ENCODE peak calls at places on chromosome 13, in ten cellular contexts. One of them, this sample, is unnamed.

GRCh38 chr13:48294670-48295069 is 8.9 kb upstream of the RB1 start:
- DNase-seq in thoracic aorta: no peak
- DNase-seq in tibial artery: no peak
- DNase-seq in Peyer's patch: no peak
- DNase-seq in endodermal cell: no peak
- DNase-seq in upper lobe of right lung: no peak
- DNase-seq in IMR-90: no peak
- DNase-seq in uterus: no peak
- DNase-seq in stomach: no peak
- DNase-seq in HepG2: peak
- DNase-seq in this sample: no peak

GRCh38 chr13:101211261-101211660 is 205.0 kb downstream of the NALCN start:
- DNase-seq in thoracic aorta: no peak
- DNase-seq in tibial artery: no peak
- DNase-seq in Peyer's patch: no peak
- DNase-seq in endodermal cell: no peak
- DNase-seq in upper lobe of right lung: no peak
- DNase-seq in IMR-90: peak
- DNase-seq in uterus: no peak
- DNase-seq in stomach: no peak
- DNase-seq in HepG2: no peak
- DNase-seq in this sample: no peak

GRCh38 chr13:74452176-74452575 is 318.0 kb upstream of the KLF12 start:
- DNase-seq in thoracic aorta: no peak
- DNase-seq in tibial artery: no peak
- DNase-seq in Peyer's patch: no peak
- DNase-seq in endodermal cell: no peak
- DNase-seq in upper lobe of right lung: no peak
- DNase-seq in IMR-90: peak
- DNase-seq in uterus: no peak
- DNase-seq in stomach: no peak
- DNase-seq in HepG2: no peak
- DNase-seq in this sample: no peak

GRCh38 chr13:35392768-35393167 is 83.7 kb downstream of the MAB21L1 start:
- DNase-seq in thoracic aorta: no peak
- DNase-seq in tibial artery: no peak
- DNase-seq in Peyer's patch: no peak
- DNase-seq in endodermal cell: no peak
- DNase-seq in upper lobe of right lung: no peak
- DNase-seq in IMR-90: no peak
- DNase-seq in uterus: no peak
- DNase-seq in stomach: no peak
- DNase-seq in HepG2: no peak
- DNase-seq in this sample: no peak

GRCh38 chr13:100887729-100888151 is 213.1 kb upstream of the TMTC4 start:
- DNase-seq in thoracic aorta: no peak
- DNase-seq in tibial artery: no peak
- DNase-seq in Peyer's patch: no peak
- DNase-seq in endodermal cell: peak
- DNase-seq in upper lobe of right lung: no peak
- DNase-seq in IMR-90: peak
- DNase-seq in uterus: no peak
- DNase-seq in stomach: no peak
- DNase-seq in HepG2: no peak
- DNase-seq in this sample: no peak

GRCh38 chr13:95530178-95530577 is 22.3 kb upstream of the CLDN10 start:
- DNase-seq in thoracic aorta: no peak
- DNase-seq in tibial artery: no peak
- DNase-seq in Peyer's patch: no peak
- DNase-seq in endodermal cell: no peak
- DNase-seq in upper lobe of right lung: no peak
- DNase-seq in IMR-90: peak
- DNase-seq in uterus: no peak
- DNase-seq in stomach: no peak
- DNase-seq in HepG2: peak
- DNase-seq in this sample: no peak

GRCh38 chr13:21957833-21958232 is 287.0 kb downstream of the FGF9 start:
- DNase-seq in thoracic aorta: no peak
- DNase-seq in tibial artery: no peak
- DNase-seq in Peyer's patch: no peak
- DNase-seq in endodermal cell: no peak
- DNase-seq in upper lobe of right lung: no peak
- DNase-seq in IMR-90: peak
- DNase-seq in uterus: no peak
- DNase-seq in stomach: no peak
- DNase-seq in HepG2: no peak
- DNase-seq in this sample: no peak

GRCh38 chr13:42056146-42056545 is 7.7 kb downstream of the DGKH start:
- DNase-seq in thoracic aorta: no peak
- DNase-seq in tibial artery: no peak
- DNase-seq in Peyer's patch: no peak
- DNase-seq in endodermal cell: no peak
- DNase-seq in upper lobe of right lung: no peak
- DNase-seq in IMR-90: no peak
- DNase-seq in uterus: no peak
- DNase-seq in stomach: no peak
- DNase-seq in HepG2: no peak
- DNase-seq in this sample: no peak

GRCh38 chr13:33262997-33263396 is 22.6 kb downstream of the STARD13 start:
- DNase-seq in thoracic aorta: no peak
- DNase-seq in tibial artery: no peak
- DNase-seq in Peyer's patch: no peak
- DNase-seq in endodermal cell: no peak
- DNase-seq in upper lobe of right lung: no peak
- DNase-seq in IMR-90: no peak
- DNase-seq in uterus: no peak
- DNase-seq in stomach: no peak
- DNase-seq in HepG2: no peak
- DNase-seq in this sample: no peak
- TF ChIP-seq CTCF in thoracic aorta: no peak
- TF ChIP-seq CTCF in tibial artery: no peak
- TF ChIP-seq CTCF in Peyer's patch: no peak
- TF ChIP-seq CTCF in endodermal cell: no peak
- TF ChIP-seq CTCF in upper lobe of right lung: no peak
- TF ChIP-seq CTCF in IMR-90: peak
- TF ChIP-seq CTCF in uterus: no peak
- TF ChIP-seq CTCF in stomach: no peak
- TF ChIP-seq CTCF in HepG2: peak
- TF ChIP-seq CTCF in this sample: no peak

DNA sequence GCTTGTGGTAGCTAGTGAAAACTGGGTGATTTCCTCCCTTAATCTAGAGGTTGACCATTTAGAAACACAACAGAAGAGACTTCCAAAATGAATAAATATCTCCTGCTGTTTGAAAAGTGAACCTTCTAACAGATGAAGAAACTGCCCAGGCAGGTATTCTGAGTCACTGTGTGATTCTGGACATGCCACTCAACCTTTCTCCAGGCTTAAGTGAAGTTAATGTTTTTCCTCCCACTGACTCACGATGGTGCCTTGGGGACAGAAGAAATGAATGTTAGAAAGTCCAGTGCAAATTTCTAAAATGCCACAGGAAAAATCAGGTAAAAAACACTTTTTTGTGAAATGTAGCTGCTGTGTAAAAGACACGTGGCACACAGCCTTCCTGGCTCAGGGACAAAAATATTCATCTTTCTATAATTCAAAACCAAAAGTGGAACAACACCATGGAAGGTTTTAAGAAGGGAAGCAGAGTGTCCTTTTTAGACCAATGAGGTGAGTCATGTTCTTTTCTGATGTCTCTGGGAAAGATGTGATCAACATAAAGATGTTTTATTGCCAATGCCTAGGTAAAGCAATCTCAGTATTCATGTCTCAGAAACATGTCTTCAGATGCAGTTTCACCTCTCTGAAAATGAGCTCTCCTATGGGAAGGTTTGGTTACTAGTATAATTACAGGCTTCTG is 9.1 kb downstream of the UBE2L5 start:
- DNase-seq in thoracic aorta: no peak
- DNase-seq in tibial artery: no peak
- DNase-seq in Peyer's patch: no peak
- DNase-seq in endodermal cell: no peak
- DNase-seq in upper lobe of right lung: no peak
- DNase-seq in IMR-90: peak
- DNase-seq in uterus: no peak
- DNase-seq in stomach: no peak
- DNase-seq in HepG2: no peak
- DNase-seq in this sample: no peak
- H3K4me3 ChIP-seq in thoracic aorta: no peak
- H3K4me3 ChIP-seq in tibial artery: no peak
- H3K4me3 ChIP-seq in Peyer's patch: no peak
- H3K4me3 ChIP-seq in endodermal cell: no peak
- H3K4me3 ChIP-seq in upper lobe of right lung: no peak
- H3K4me3 ChIP-seq in IMR-90: no peak
- H3K4me3 ChIP-seq in uterus: no peak
- H3K4me3 ChIP-seq in stomach: no peak
- H3K4me3 ChIP-seq in HepG2: no peak
- H3K4me3 ChIP-seq in this sample: no peak

GRCh38 chr13:51284339-51284738 is 55.2 kb upstream of the SERPINE3 start:
- DNase-seq in thoracic aorta: no peak
- DNase-seq in tibial artery: no peak
- DNase-seq in Peyer's patch: no peak
- DNase-seq in endodermal cell: peak
- DNase-seq in upper lobe of right lung: no peak
- DNase-seq in IMR-90: no peak
- DNase-seq in uterus: no peak
- DNase-seq in stomach: no peak
- DNase-seq in HepG2: no peak
- DNase-seq in this sample: no peak
- H3K27ac ChIP-seq in thoracic aorta: no peak
- H3K27ac ChIP-seq in tibial artery: no peak
- H3K27ac ChIP-seq in Peyer's patch: no peak
- H3K27ac ChIP-seq in endodermal cell: no peak
- H3K27ac ChIP-seq in upper lobe of right lung: no peak
- H3K27ac ChIP-seq in IMR-90: no peak
- H3K27ac ChIP-seq in uterus: no peak
- H3K27ac ChIP-seq in stomach: no peak
- H3K27ac ChIP-seq in HepG2: no peak
- H3K27ac ChIP-seq in this sample: no peak

DNA sequence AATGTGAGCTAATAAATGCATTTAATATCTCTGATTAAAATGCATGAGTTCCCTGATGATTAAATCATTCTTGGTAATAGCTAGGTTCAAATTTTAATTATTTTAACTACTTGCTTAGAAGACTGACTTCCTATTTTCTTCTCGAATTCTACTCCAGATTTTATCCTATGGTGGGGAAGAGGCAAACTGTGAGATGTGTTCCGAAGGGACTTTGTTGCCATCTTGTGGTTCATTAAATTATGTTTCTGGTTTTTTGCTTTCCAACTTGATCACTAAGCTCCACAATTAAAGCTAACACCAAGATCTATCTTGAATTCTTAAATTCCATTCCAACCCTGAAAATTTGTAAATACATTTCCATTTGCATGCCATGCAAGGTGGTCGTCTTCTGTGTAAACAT is 538.4 kb upstream of the PCDH20 start:
- DNase-seq in thoracic aorta: no peak
- DNase-seq in tibial artery: no peak
- DNase-seq in Peyer's patch: no peak
- DNase-seq in endodermal cell: no peak
- DNase-seq in upper lobe of right lung: no peak
- DNase-seq in IMR-90: peak
- DNase-seq in uterus: no peak
- DNase-seq in stomach: no peak
- DNase-seq in HepG2: peak
- DNase-seq in this sample: no peak
- TF ChIP-seq CTCF in thoracic aorta: peak
- TF ChIP-seq CTCF in tibial artery: no peak
- TF ChIP-seq CTCF in Peyer's patch: no peak
- TF ChIP-seq CTCF in endodermal cell: peak
- TF ChIP-seq CTCF in upper lobe of right lung: peak
- TF ChIP-seq CTCF in IMR-90: no peak
- TF ChIP-seq CTCF in uterus: no peak
- TF ChIP-seq CTCF in stomach: no peak
- TF ChIP-seq CTCF in HepG2: peak
- TF ChIP-seq CTCF in this sample: peak

GRCh38 chr13:50153401-50153800 is 138.2 kb downstream of the KCNRG start:
- DNase-seq in thoracic aorta: no peak
- DNase-seq in tibial artery: no peak
- DNase-seq in Peyer's patch: no peak
- DNase-seq in endodermal cell: no peak
- DNase-seq in upper lobe of right lung: no peak
- DNase-seq in IMR-90: no peak
- DNase-seq in uterus: no peak
- DNase-seq in stomach: no peak
- DNase-seq in HepG2: no peak
- DNase-seq in this sample: no peak
- H3K4me3 ChIP-seq in thoracic aorta: no peak
- H3K4me3 ChIP-seq in tibial artery: no peak
- H3K4me3 ChIP-seq in Peyer's patch: no peak
- H3K4me3 ChIP-seq in endodermal cell: no peak
- H3K4me3 ChIP-seq in upper lobe of right lung: no peak
- H3K4me3 ChIP-seq in IMR-90: no peak
- H3K4me3 ChIP-seq in uterus: no peak
- H3K4me3 ChIP-seq in stomach: no peak
- H3K4me3 ChIP-seq in HepG2: no peak
- H3K4me3 ChIP-seq in this sample: peak

GRCh38 chr13:113836917-113837553 is 26.8 kb downstream of the GAS6 start:
- DNase-seq in thoracic aorta: no peak
- DNase-seq in tibial artery: peak
- DNase-seq in Peyer's patch: no peak
- DNase-seq in endodermal cell: no peak
- DNase-seq in upper lobe of right lung: no peak
- DNase-seq in IMR-90: peak
- DNase-seq in uterus: peak
- DNase-seq in stomach: peak
- DNase-seq in HepG2: no peak
- DNase-seq in this sample: peak

GRCh38 chr13:113833111-113833830 is 30.6 kb downstream of the GAS6 start:
- DNase-seq in thoracic aorta: no peak
- DNase-seq in tibial artery: no peak
- DNase-seq in Peyer's patch: no peak
- DNase-seq in endodermal cell: no peak
- DNase-seq in upper lobe of right lung: no peak
- DNase-seq in IMR-90: no peak
- DNase-seq in uterus: no peak
- DNase-seq in stomach: no peak
- DNase-seq in HepG2: no peak
- DNase-seq in this sample: no peak

GRCh38 chr13:113832631-113833030 is 31.2 kb downstream of the GAS6 start:
- DNase-seq in thoracic aorta: no peak
- DNase-seq in tibial artery: no peak
- DNase-seq in Peyer's patch: no peak
- DNase-seq in endodermal cell: no peak
- DNase-seq in upper lobe of right lung: no peak
- DNase-seq in IMR-90: no peak
- DNase-seq in uterus: no peak
- DNase-seq in stomach: no peak
- DNase-seq in HepG2: no peak
- DNase-seq in this sample: no peak

GRCh38 chr13:113835461-113836274 is 28.2 kb downstream of the GAS6 start:
- DNase-seq in thoracic aorta: no peak
- DNase-seq in tibial artery: no peak
- DNase-seq in Peyer's patch: no peak
- DNase-seq in endodermal cell: no peak
- DNase-seq in upper lobe of right lung: no peak
- DNase-seq in IMR-90: peak
- DNase-seq in uterus: peak
- DNase-seq in stomach: no peak
- DNase-seq in HepG2: no peak
- DNase-seq in this sample: no peak

GRCh38 chr13:113834496-113835200 is 29.2 kb downstream of the GAS6 start:
- DNase-seq in thoracic aorta: no peak
- DNase-seq in tibial artery: no peak
- DNase-seq in Peyer's patch: no peak
- DNase-seq in endodermal cell: no peak
- DNase-seq in upper lobe of right lung: no peak
- DNase-seq in IMR-90: no peak
- DNase-seq in uterus: no peak
- DNase-seq in stomach: no peak
- DNase-seq in HepG2: no peak
- DNase-seq in this sample: no peak
- H3K27ac ChIP-seq in thoracic aorta: no peak
- H3K27ac ChIP-seq in tibial artery: no peak
- H3K27ac ChIP-seq in Peyer's patch: no peak
- H3K27ac ChIP-seq in endodermal cell: no peak
- H3K27ac ChIP-seq in upper lobe of right lung: no peak
- H3K27ac ChIP-seq in IMR-90: no peak
- H3K27ac ChIP-seq in uterus: peak
- H3K27ac ChIP-seq in stomach: no peak
- H3K27ac ChIP-seq in HepG2: no peak
- H3K27ac ChIP-seq in this sample: no peak

This sample was measured in tibial nerve.